ENCODE peak calls at places on chromosome 6, in six cellular contexts. Q, P, G, B, T and U are unnamed samples.

GRCh38 chr6:82057846-82058554 is 189.5 kb downstream of the IBTK start:
- DNase-seq in Q (no peak), P (no peak), G (no peak), B (no peak), T (no peak), U (no peak)

GRCh38 chr6:37695273-37695672 is 2.4 kb downstream of the MDGA1 start:
- DNase-seq in Q (no peak), P (no peak), G (no peak), B (no peak), T (no peak), U (no peak)

GRCh38 chr6:48567016-48567415 is 456.0 kb upstream of the PTCHD4 start:
- DNase-seq in Q (no peak), P (no peak), G (no peak), B (no peak), T (no peak), U (no peak)

GRCh38 chr6:165580139-165580538 is 82.9 kb downstream of the PDE10A start:
- DNase-seq in Q (no peak), P (no peak), G (no peak), B (no peak), T (no peak), U (no peak)

GRCh38 chr6:23390221-23390620 is 735.8 kb upstream of the NRSN1 start:
- DNase-seq in Q (no peak), P (no peak), G (no peak), B (no peak), T (no peak), U (no peak)

GRCh38 chr6:52544325-52545022 is 32.4 kb downstream of the TRAM2 start:
- DNase-seq in Q (no peak), P (peak), G (no peak), B (no peak), T (no peak), U (no peak)

GRCh38 chr6:19327684-19328083 is 509.5 kb upstream of the ID4 start:
- DNase-seq in Q (no peak), P (no peak), G (no peak), B (no peak), T (no peak), U (no peak)

GRCh38 chr6:105211831-105212230 is 32.0 kb upstream of the POPDC3 start:
- DNase-seq in Q (no peak), P (no peak), G (no peak), B (no peak), T (no peak), U (no peak)

GRCh38 chr6:7085911-7086310 is 21.9 kb upstream of the RREB1 start:
- DNase-seq in Q (peak), P (no peak), G (no peak), B (no peak), T (no peak), U (no peak)

GRCh38 chr6:165184192-165184979 is 125.0 kb downstream of the C6orf118 start:
- DNase-seq in Q (no peak), P (no peak), G (no peak), B (no peak), T (no peak), U (no peak)

DNA sequence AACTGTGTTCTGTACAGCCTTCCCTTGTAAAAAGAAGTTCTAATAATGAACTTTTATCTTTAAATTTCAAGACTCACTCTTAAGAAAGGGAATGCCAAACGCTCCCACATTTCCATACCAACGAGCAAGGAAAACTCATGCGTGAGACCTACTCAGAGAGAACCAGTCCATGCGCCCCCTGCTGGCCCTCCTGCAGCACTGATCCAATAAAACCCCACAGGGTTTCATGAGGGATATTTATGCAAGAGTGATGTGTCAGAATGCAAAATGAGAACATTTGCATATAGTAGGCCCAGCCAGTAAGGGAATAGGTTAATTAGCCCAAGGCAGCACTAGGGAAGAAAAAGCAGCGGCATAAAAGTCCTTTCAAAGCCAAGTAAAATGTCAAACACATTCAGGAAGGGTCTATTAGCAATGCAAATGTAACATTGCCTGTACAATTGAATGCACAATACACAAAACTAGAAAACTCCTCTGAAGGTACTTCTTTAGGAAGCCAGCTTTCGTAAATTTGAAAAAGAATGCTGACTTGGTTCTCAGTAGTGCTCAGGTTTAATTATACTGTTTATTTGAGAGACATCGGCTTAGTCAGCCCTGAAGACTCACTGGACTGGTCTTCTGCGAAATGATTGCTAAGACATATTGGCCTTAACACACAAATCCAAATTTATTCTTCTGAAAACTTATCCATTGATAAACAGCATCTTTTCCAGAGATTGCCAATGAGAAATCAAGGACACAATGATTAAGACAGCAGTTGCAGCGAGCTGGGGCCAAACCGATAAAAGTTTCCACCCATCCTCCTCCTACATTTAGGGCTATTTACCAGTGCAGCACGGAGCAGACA is 93.2 kb downstream of the GMPR start:
- DNase-seq in Q (peak), P (peak), G (peak), B (peak), T (no peak), U (no peak)
- TF ChIP-seq POLR2AphosphoS5 in Q (no peak), P (no peak), G (no peak), B (no peak), T (no peak), U (no peak)

GRCh38 chr6:85458782-85459181 is 8.9 kb downstream of the NT5E start:
- DNase-seq in Q (no peak), P (no peak), G (no peak), B (no peak), T (no peak), U (no peak)
- TF ChIP-seq TAF1 in Q (no peak), P (no peak), G (no peak), B (no peak), T (no peak), U (no peak)

GRCh38 chr6:15343490-15344185 is 97.8 kb downstream of the JARID2 start:
- DNase-seq in Q (peak), P (no peak), G (no peak), B (no peak), T (no peak), U (no peak)

GRCh38 chr6:15342114-15342513 is 96.2 kb downstream of the JARID2 start:
- DNase-seq in Q (no peak), P (no peak), G (no peak), B (no peak), T (no peak), U (no peak)

GRCh38 chr6:15340775-15341174 is 94.9 kb downstream of the JARID2 start:
- DNase-seq in Q (no peak), P (no peak), G (no peak), B (no peak), T (no peak), U (no peak)

GRCh38 chr6:15340105-15340601 is 94.3 kb downstream of the JARID2 start:
- DNase-seq in Q (no peak), P (no peak), G (no peak), B (no peak), T (no peak), U (no peak)

GRCh38 chr6:15341311-15341710 is 95.4 kb downstream of the JARID2 start:
- DNase-seq in Q (no peak), P (no peak), G (no peak), B (no peak), T (no peak), U (no peak)
- TF ChIP-seq POLR2AphosphoS5 in Q (no peak), P (no peak), G (no peak), B (no peak), T (no peak), U (no peak)

GRCh38 chr6:107767637-107768036 is 56.5 kb downstream of the SCML4 start:
- DNase-seq in Q (no peak), P (no peak), G (no peak), B (no peak), T (no peak), U (no peak)

GRCh38 chr6:107769053-107769658 is 55.0 kb downstream of the SCML4 start:
- DNase-seq in Q (no peak), P (peak), G (no peak), B (no peak), T (no peak), U (no peak)

GRCh38 chr6:107768044-107768443 is 56.1 kb downstream of the SCML4 start:
- DNase-seq in Q (no peak), P (no peak), G (no peak), B (no peak), T (no peak), U (no peak)

GRCh38 chr6:107764684-107765460 is 59.2 kb downstream of the SCML4 start:
- DNase-seq in Q (no peak), P (no peak), G (no peak), B (no peak), T (no peak), U (no peak)

GRCh38 chr6:107763959-107764358 is 60.2 kb downstream of the SCML4 start:
- DNase-seq in Q (no peak), P (no peak), G (no peak), B (no peak), T (no peak), U (no peak)
- TF ChIP-seq TAF1 in Q (no peak), P (no peak), G (no peak), B (no peak), T (no peak), U (no peak)

DNA sequence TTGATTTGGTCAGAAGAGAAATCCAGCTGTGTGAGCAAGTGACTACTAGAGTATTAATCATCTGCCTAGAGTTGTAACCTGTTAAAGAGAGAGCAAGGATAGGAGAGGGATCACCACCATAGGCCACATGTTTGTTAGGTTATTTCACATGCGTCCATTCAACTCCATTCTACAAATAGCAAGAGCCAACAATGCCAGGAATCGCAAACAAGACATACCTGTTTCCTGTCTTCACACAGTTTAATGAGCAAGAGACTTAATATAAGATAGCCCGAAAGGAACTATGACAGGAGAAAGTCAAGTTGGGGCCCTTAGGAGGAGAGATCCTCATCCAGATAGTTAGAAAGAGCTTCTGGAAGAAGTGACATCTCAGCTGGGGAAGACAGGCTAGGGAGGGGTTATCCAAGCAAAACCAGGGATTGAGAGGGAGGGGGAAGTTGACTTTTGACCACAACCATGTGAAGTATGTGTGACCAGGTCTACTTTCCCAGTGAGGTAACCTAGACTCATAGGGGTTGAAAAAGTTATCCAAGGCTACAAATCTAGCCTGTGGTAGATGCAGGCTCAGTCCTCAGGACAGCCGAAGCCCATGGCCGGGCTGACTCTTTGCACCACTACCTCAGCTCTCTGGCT is 147.4 kb downstream of the ALDH8A1 start:
- DNase-seq in Q (no peak), P (peak), G (no peak), B (no peak), T (no peak), U (no peak)
- TF ChIP-seq POLR2AphosphoS5 in Q (no peak), P (no peak), G (no peak), B (no peak), T (no peak), U (no peak)

GRCh38 chr6:30689985-30690384 is 799 bp downstream of the NRM start:
- DNase-seq in Q (no peak), P (no peak), G (no peak), B (no peak), T (no peak), U (no peak)

GRCh38 chr6:30691208-30691872 is 556 bp upstream of the NRM start:
- DNase-seq in Q (no peak), P (no peak), G (no peak), B (no peak), T (no peak), U (no peak)

GRCh38 chr6:30688569-30688968 is 2.1 kb upstream of the PPP1R18 start:
- DNase-seq in Q (no peak), P (no peak), G (no peak), B (no peak), T (no peak), U (no peak)

GRCh38 chr6:30689022-30689865 is 1.5 kb downstream of the NRM start:
- DNase-seq in Q (no peak), P (no peak), G (no peak), B (no peak), T (no peak), U (no peak)

DNA sequence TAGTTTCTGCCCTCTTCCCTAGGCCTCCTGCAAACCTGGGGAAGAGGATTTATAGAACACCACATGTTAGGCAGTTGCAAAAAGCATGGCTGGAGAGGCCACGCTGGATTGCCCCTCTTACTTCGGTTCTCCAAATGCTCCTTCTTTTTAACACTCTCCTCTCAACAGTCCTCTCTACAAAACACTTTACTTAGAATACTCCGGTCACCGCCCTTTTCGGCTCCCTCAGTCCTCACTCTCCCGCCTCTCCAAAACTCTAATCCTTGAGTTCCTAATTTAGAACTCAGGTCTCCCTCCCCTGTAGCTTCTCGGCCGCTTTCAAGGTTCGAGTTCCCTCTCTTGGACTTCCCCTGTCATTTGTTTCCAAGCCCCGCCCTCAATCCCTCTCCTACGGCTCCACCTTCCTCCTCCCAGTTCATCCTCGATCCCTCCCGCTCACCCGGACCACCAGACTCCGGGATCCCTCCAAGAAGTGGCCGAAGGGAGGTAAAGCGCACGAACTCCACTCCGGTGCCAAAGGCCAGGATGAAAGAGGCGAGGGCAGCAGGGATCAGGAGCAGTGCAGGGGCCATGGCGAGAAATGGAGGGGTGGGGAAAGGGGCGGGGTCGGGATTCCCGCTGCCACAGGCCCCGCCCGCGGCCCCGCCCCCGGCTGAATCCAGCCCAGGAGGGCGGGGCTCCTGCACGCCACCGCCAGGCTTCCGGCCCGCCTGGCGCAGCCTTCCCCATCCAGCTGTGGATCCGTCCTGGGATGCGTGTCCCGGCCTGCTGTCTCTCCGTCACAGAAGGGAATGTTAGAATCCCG is at the start of gene NRM:
- DNase-seq in Q (peak), P (peak), G (peak), B (peak), T (peak), U (peak)
- TF ChIP-seq TAF1 in Q (peak), P (peak), G (peak), B (peak), T (no peak), U (no peak)

DNA sequence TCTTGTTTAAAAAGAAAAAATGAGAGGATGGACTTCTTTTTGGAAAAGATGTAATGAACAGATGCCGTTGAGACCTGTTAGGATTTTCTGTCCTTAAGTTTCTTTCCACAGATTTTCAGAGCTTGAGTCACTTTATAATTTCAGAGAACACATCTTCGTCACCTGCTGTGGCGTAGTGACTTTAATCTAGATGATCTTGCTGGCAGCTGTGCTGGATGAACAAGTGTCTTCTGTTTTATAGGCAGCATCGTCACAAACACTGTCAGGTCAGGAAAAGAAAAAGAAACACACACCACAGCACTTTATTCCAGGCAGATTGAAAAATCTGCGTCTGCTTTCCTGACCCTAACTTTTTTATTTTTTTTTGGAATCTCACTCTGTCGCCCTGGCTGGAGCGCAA is 35.7 kb upstream of the GCNT2 start:
- DNase-seq in Q (no peak), P (no peak), G (no peak), B (no peak), T (no peak), U (no peak)
- TF ChIP-seq POLR2AphosphoS5 in Q (no peak), P (no peak), G (no peak), B (no peak), T (no peak), U (no peak)

DNA sequence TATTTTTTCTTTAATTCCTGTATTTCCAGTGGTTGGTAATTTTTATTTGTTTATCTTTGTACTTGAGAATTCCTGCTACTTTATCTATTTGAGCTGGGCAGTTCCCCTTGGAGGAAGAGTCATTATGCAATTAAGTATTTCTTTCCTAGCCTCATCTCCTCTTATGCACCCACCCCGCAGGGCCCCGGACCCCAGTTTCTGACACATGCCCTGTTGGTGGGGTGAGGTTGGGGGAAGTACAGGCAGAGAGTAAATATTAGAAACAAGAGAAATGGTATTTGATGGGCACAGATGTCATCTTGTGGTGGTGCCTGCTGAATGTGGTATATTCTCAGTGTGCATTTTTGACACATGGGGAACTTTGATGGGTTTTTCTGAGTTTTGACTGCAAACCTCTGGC is 602.7 kb upstream of the NOX3 start:
- DNase-seq in Q (no peak), P (no peak), G (no peak), B (no peak), T (no peak), U (no peak)
- TF ChIP-seq TAF1 in Q (no peak), P (no peak), G (no peak), B (no peak), T (no peak), U (no peak)